ENCODE peak calls at places on chromosomes 7 and 10, in four cellular contexts. Z is pancreas, I is GM23338, H is A549. R is an unnamed sample.

GRCh38 chr10:103732339-103732738 is 123.0 kb downstream of the SH3PXD2A start:
- DNase-seq in Z (peak), H (no peak), I (no peak), R (no peak)

GRCh38 chr7:146067880-146068279 is 48.7 kb upstream of the CNTNAP2 start:
- DNase-seq in H (no peak), Z (no peak), I (no peak), R (no peak)

GRCh38 chr10:86583983-86584382 is 62.4 kb upstream of the WAPL start:
- DNase-seq in H (peak), I (peak), Z (no peak), R (no peak)

GRCh38 chr10:2341298-2341697 is 604.0 kb upstream of the ADARB2 start:
- DNase-seq in H (no peak), I (no peak), Z (no peak), R (no peak)

GRCh38 chr7:131097662-131098376 is 229.9 kb upstream of the MKLN1 start:
- DNase-seq in I (no peak), Z (no peak), H (no peak), R (no peak)

GRCh38 chr10:35195361-35196306 is 69.0 kb downstream of the CREM start:
- DNase-seq in I (peak), H (peak), Z (peak), R (no peak)

GRCh38 chr7:147296986-147297385 is 1180.4 kb downstream of the CNTNAP2 start:
- DNase-seq in H (no peak), I (no peak), Z (no peak), R (no peak)

GRCh38 chr10:124534821-124535601 is 73.4 kb downstream of the LHPP start:
- DNase-seq in H (no peak), I (no peak), Z (no peak), R (no peak)

GRCh38 chr10:8311526-8312070 is 257.1 kb downstream of the GATA3 start:
- DNase-seq in I (no peak), H (no peak), Z (no peak), R (no peak)

GRCh38 chr7:155323001-155323638 is 25.4 kb downstream of the INSIG1 start:
- DNase-seq in I (no peak), Z (no peak), H (no peak), R (no peak)

GRCh38 chr7:33841658-33842057 is 63.7 kb upstream of the BMPER start:
- DNase-seq in Z (no peak), I (no peak), H (peak), R (no peak)

GRCh38 chr10:122232781-122233180 is 38.3 kb upstream of the BTBD16 start:
- DNase-seq in I (no peak), Z (no peak), H (no peak), R (no peak)

GRCh38 chr10:75261813-75262725 is 26.3 kb upstream of the COMTD1 start:
- DNase-seq in I (no peak), Z (peak), H (no peak), R (peak)

GRCh38 chr10:116029826-116030225 is 243.2 kb downstream of the GFRA1 start:
- DNase-seq in Z (no peak), H (no peak), I (no peak), R (no peak)

GRCh38 chr10:116024479-116024878 is 248.5 kb downstream of the GFRA1 start:
- DNase-seq in H (no peak), Z (no peak), I (no peak), R (no peak)

GRCh38 chr10:116030576-116030975 is 242.4 kb downstream of the GFRA1 start:
- DNase-seq in I (no peak), Z (no peak), H (no peak), R (no peak)

GRCh38 chr10:116027355-116027754 is 245.7 kb downstream of the GFRA1 start:
- DNase-seq in I (no peak), Z (no peak), H (no peak), R (no peak)

DNA sequence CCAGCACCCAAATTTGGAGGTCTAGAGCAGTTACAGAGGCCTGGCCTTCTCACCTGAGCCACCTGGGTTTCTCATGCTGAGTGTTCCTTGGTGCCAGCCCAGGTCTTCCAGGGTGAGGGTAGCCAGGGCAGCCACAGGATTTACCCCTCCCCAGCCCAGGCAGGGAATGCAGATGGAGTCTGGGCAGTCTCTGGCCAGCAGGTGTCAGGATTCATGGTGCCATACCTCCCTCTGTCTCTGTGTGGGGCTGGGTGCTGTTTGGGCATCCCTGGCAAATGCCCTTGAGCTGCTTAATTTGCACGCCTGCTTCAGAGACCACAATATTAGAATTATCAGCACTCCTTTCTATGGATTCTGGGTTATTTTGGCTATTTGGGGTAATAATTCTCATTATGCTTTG is 246.7 kb downstream of the GFRA1 start:
- DNase-seq in H (no peak), Z (no peak), I (peak), R (no peak)
- TF ChIP-seq CTCF in H (no peak), Z (no peak), I (peak), R (peak)

GRCh38 chr7:12244129-12244528 is 33.0 kb downstream of the TMEM106B start:
- DNase-seq in Z (no peak), H (peak), I (peak), R (no peak)
- TF ChIP-seq CTCF in Z (peak), H (peak), I (peak), R (peak)

GRCh38 chr7:47795631-47796030 is 152.6 kb downstream of the PKD1L1 start:
- DNase-seq in H (no peak), Z (no peak), I (no peak), R (no peak)
- TF ChIP-seq CTCF in H (no peak), Z (no peak), I (no peak), R (no peak)

GRCh38 chr7:1290262-1291039 is 57.8 kb downstream of the UNCX start:
- DNase-seq in H (peak), I (peak), Z (peak), R (peak)
- TF ChIP-seq CTCF in H (peak), I (no peak), Z (no peak), R (peak)

GRCh38 chr10:79305988-79306387 is 41.3 kb upstream of the PPIF start:
- DNase-seq in H (no peak), I (no peak), Z (no peak), R (peak)

GRCh38 chr10:79301754-79302530 is 45.3 kb upstream of the PPIF start:
- DNase-seq in H (no peak), Z (no peak), I (no peak), R (no peak)

GRCh38 chr10:79305515-79305914 is 41.8 kb upstream of the PPIF start:
- DNase-seq in H (no peak), I (no peak), Z (no peak), R (no peak)

GRCh38 chr10:79304479-79305087 is 42.7 kb upstream of the PPIF start:
- DNase-seq in H (no peak), Z (no peak), I (no peak), R (no peak)

GRCh38 chr10:79303631-79304478 is 43.4 kb upstream of the PPIF start:
- DNase-seq in H (no peak), Z (no peak), I (no peak), R (no peak)
- TF ChIP-seq CTCF in H (no peak), Z (no peak), I (no peak), R (no peak)

DNA sequence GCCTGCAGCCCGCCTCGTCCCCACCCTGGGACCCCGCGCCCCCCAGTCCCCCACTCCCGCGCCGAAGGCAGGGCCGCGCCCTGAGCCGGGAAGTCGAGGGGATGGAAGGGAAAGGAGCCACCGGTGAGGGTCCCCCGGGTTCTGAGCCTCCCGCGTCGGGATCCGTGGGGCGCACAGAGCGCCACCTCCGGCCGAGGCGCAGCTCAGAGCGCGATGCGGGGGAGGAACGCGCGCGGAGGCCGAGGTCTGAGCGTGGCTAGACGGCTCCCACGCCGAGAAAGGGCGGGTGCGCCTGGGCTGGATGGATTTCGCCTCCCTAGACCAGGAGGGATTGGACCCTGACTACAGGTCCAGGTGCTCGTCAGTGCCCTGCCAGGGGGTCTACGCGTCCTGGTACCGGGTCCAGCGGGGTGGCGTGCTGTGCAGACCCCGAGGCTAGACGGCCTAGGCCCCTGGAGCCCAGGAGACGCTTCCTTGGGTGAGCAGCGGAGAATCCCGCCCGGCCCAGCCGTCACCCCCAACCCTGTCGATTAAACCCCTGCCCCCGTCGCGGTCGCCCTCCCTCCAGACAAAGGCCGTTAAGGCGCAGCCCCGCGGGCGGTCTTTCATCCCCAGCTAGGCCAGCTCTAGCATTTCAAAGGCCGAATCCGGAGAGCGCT is 986 bp upstream of the PDGFA start:
- DNase-seq in I (peak), H (no peak), Z (no peak), R (no peak)
- TF ChIP-seq CTCF in I (no peak), H (peak), Z (no peak), R (peak)

GRCh38 chr7:142557971-142558582 is 191.2 kb upstream of the PRSS1 start:
- DNase-seq in H (peak), Z (peak), I (peak), R (no peak)
- TF ChIP-seq CTCF in H (peak), Z (peak), I (peak), R (peak)

R was measured in chondrocyte.